ENCODE peak calls at places on chromosomes 11 and 22, in five cellular contexts. I, T, A, X and B are unnamed samples.

GRCh38 chr11:113087716-113088115 is 126.5 kb downstream of the NCAM1 start:
- DNase-seq in I (no peak), A (no peak), T (no peak), X (no peak), B (no peak)

GRCh38 chr11:132258865-132259264 is 888.5 kb downstream of the NTM start:
- DNase-seq in T (no peak), A (no peak), X (peak; percentile 75), I (no peak), B (no peak)

GRCh38 chr11:127680146-127680545 is 679.6 kb upstream of the KIRREL3 start:
- DNase-seq in X (no peak), T (no peak), A (no peak), I (no peak), B (no peak)

GRCh38 chr11:706439-706956 is 467 bp downstream of the EPS8L2 start:
- DNase-seq in X (no peak), T (no peak), I (peak; percentile 60), A (peak; percentile 55), B (no peak)

GRCh38 chr22:39148727-39149535 is 3.5 kb downstream of the CBX7 start:
- DNase-seq in A (peak; percentile 91), I (peak; percentile 36), X (no peak), T (peak; percentile 65), B (no peak)

GRCh38 chr11:35404397-35404775 is 15.0 kb downstream of the SLC1A2 start:
- DNase-seq in A (peak; percentile 33), T (no peak), I (peak; percentile 11), X (no peak), B (no peak)

GRCh38 chr11:59224419-59224928 is 11.7 kb upstream of the MPEG1 start:
- DNase-seq in I (no peak), T (no peak), A (peak; percentile 15), X (no peak), B (no peak)

GRCh38 chr22:36367479-36367878 is 20.3 kb downstream of the MYH9 start:
- DNase-seq in T (no peak), I (peak; percentile 53), X (no peak), A (no peak), B (no peak)

GRCh38 chr22:44289429-44290171 is 23.2 kb downstream of the SHISAL1 start:
- DNase-seq in A (no peak), I (no peak), T (no peak), X (no peak), B (no peak)

GRCh38 chr11:131864205-131864604 is 493.8 kb downstream of the NTM start:
- DNase-seq in T (no peak), I (no peak), A (no peak), X (no peak), B (no peak)

GRCh38 chr11:108606495-108607160 is 13.1 kb upstream of the EXPH5 start:
- DNase-seq in I (no peak), T (no peak), A (no peak), X (no peak), B (no peak)

GRCh38 chr11:74121804-74122203 is 49.0 kb downstream of the C2CD3 start:
- DNase-seq in I (no peak), T (no peak), A (no peak), X (no peak), B (no peak)

GRCh38 chr22:31090217-31091085 is 9.3 kb downstream of the SMTN start:
- DNase-seq in X (no peak), T (no peak), A (no peak), I (no peak), B (no peak)

GRCh38 chr11:27723685-27724084 is 23.4 kb upstream of the BDNF start:
- DNase-seq in A (no peak), X (no peak), I (no peak), T (no peak), B (no peak)
- TF ChIP-seq CTCF in A (no peak), X (peak; percentile 36), I (no peak), T (no peak), B (peak; percentile 23)

DNA sequence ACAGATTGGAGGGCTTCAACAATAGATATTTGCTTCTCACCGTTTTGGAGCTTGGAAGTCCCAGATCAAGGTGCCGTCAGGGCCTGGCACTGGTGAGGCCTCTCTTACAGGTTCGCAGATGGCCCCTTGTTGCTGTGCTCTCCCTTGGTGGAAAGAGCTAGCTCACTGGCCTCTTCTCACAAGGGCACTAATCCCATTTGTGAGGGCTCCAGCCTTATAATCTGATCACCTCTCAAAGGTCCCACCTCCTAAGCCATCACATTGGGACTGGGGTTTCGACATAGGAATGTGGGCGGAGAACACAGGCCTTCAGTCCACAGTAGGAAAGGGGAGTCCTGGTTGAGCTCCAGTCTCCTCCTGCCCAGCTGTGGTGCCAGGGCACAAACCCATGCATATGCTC is 13.9 kb upstream of the LRRC32 start:
- DNase-seq in I (no peak), X (no peak), T (no peak), A (no peak), B (no peak)
- TF ChIP-seq CTCF in I (no peak), X (no peak), T (no peak), A (no peak), B (no peak)

GRCh38 chr11:125593113-125593761 is 585 bp downstream of the STT3A start:
- DNase-seq in T (no peak), A (peak; percentile 7), X (peak; percentile 25), I (no peak), B (peak; percentile 5)

GRCh38 chr11:125591659-125592304 is 870 bp upstream of the STT3A start:
- DNase-seq in X (peak; percentile 17), T (peak; percentile 20), A (peak; percentile 24), I (peak; percentile 49), B (peak; percentile 7)

GRCh38 chr11:125588505-125588904 is 4.1 kb upstream of the STT3A start:
- DNase-seq in A (no peak), T (no peak), I (no peak), X (no peak), B (no peak)

GRCh38 chr11:125594958-125595357 is 2.3 kb downstream of the STT3A start:
- DNase-seq in X (no peak), I (no peak), A (no peak), T (no peak), B (no peak)

GRCh38 chr11:125592305-125593112 is at the start of gene STT3A:
- DNase-seq in T (peak; percentile 99), I (peak; percentile 100), A (peak; percentile 93), X (peak; percentile 100), B (peak; percentile 99)
- TF ChIP-seq CTCF in T (no peak), I (no peak), A (no peak), X (no peak), B (no peak)

GRCh38 chr11:120564573-120565301 is 53.2 kb downstream of the GRIK4 start:
- DNase-seq in T (peak; percentile 45), A (peak; percentile 90), I (peak; percentile 66), X (peak; percentile 67), B (peak; percentile 26)
- TF ChIP-seq CTCF in T (peak; percentile 17), A (peak; percentile 61), I (no peak), X (peak; percentile 32), B (peak; percentile 25)

GRCh38 chr11:69880803-69881445 is 61.7 kb upstream of the FGF3 start:
- DNase-seq in X (no peak), I (no peak), A (no peak), T (peak; percentile 5), B (no peak)

GRCh38 chr11:69883292-69884255 is 64.4 kb upstream of the FGF3 start:
- DNase-seq in A (no peak), I (no peak), X (no peak), T (no peak), B (no peak)

GRCh38 chr11:69880041-69880802 is 61.0 kb upstream of the FGF3 start:
- DNase-seq in X (no peak), I (no peak), A (no peak), T (peak; percentile 12), B (no peak)

GRCh38 chr11:69882270-69882608 is 63.0 kb upstream of the FGF3 start:
- DNase-seq in A (no peak), I (no peak), X (no peak), T (no peak), B (no peak)

DNA sequence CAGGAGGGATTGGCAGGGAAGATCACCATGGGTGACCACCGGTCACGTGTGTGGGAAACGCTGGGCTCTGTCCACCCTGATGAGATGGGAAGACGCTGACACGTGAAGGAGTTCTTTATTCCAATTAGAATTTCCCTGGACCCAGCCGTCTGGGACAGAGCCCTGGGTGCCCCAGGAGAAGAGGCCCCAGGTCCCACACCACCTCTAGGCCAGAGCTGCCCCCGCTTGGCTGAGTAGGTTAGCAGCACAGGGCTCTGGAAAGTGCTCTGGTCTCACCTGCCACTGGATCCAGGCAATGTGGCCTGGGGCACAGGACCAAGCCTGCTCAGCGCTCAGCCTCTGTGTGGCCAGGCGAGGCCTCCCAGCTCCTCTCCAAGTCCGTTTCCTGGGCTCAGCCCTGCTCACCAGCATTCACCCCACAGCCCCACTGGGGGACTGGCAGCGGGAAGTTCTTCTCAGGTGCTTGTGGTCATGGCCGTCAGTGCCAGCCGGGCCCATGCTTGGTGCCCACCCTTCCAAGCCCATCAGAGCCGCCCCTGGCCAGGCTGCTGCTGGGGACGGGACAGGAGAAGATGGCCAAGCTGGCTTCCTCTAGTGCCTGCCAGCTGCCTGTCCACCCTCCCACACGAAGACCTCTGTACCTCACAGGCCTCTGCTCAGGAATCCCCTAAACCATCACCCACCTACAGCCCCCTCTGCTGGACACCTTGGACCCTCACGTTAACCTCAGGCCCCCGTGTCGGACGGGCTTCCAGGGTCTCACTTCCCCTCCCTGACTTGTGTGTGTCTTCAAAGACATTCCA is 62.5 kb upstream of the FGF3 start:
- DNase-seq in A (no peak), T (peak; percentile 10), X (no peak), I (no peak), B (no peak)
- TF ChIP-seq CTCF in A (no peak), T (no peak), X (peak; percentile 31), I (no peak), B (peak; percentile 35)

GRCh38 chr11:125886997-125887372 is 483 bp upstream of the HYLS1 start:
- DNase-seq in A (peak; percentile 38), X (peak; percentile 11), I (peak; percentile 59), T (peak; percentile 27), B (no peak)

GRCh38 chr11:125883375-125883774 is 4.1 kb upstream of the HYLS1 start:
- DNase-seq in A (no peak), X (no peak), I (no peak), T (no peak), B (no peak)

GRCh38 chr11:125892071-125892470 is 4.6 kb downstream of the HYLS1 start:
- DNase-seq in T (no peak), A (no peak), X (no peak), I (no peak), B (no peak)

GRCh38 chr11:125890447-125891100 is 3.1 kb downstream of the HYLS1 start:
- DNase-seq in A (no peak), X (no peak), T (no peak), I (no peak), B (no peak)

GRCh38 chr11:125887373-125888324 is at the start of gene HYLS1:
- DNase-seq in I (peak; percentile 95), A (peak; percentile 93), X (peak; percentile 96), T (peak; percentile 95), B (peak; percentile 89)
- TF ChIP-seq CTCF in I (peak; percentile 48), A (no peak), X (peak; percentile 35), T (peak; percentile 59), B (peak; percentile 31)

DNA sequence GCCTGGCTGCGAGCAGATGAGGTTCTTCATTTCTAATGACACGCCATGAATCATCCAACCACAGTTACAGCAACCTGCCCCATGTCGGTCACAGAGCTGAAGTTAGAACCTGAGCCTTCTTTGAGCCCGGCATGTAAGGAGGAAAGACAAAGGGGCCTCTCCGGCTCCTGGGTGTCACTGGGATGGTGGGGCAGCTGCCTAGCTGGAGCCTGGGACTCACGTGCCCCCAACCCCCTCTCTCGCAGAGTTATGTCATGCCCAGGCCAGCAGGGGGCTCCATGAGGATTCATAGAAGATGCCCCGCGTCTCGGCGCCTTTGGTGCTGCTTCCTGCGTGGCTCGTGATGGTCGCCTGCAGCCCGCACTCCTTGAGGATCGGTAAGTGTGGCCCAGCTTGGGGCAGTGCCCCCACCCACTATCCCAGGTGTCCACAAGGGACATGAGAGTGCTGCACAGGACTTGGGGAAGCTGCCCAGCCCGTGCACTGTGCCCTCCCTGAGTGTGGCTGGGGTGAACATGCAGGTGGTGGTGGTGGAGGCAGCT is 148.5 kb downstream of the GRIK4 start:
- DNase-seq in T (no peak), A (peak; percentile 63), I (no peak), X (peak; percentile 16), B (no peak)
- TF ChIP-seq CTCF in T (peak; percentile 52), A (peak; percentile 60), I (peak; percentile 24), X (peak; percentile 61), B (peak; percentile 52)